ENCODE peak calls at places on chromosomes 2 and 18, in ten cellular contexts. S is activated naive CD4-positive, alpha-beta T cell treated with anti-CD3 and anti-CD28 coated beads for 36 hours; B is ELF-1; Z is activated CD8-positive, alpha-beta T cell treated with anti-CD3 and anti-CD28 coated beads for 36 hours; G is AG04450; X is iris pigment epithelial cell; P is AG08396; H is GF-D8; J is activated naive CD8-positive, alpha-beta T cell treated with anti-CD3 and anti-CD28 coated beads for 36 hours; O is endothelial cell. U is an unnamed sample.

GRCh38 chr2:187429989-187430388 is 18.1 kb downstream of the CALCRL start:
- DNase-seq in S (no peak), B (no peak), Z (no peak), G (no peak), X (peak; percentile 88), P (peak; percentile 7), H (no peak), J (no peak), O (no peak), U (peak; percentile 55)

GRCh38 chr2:189076572-189076971 is 102.4 kb downstream of the COL3A1 start:
- DNase-seq in S (no peak), B (no peak), Z (no peak), G (no peak), X (peak; percentile 79), P (no peak), H (no peak), J (no peak), O (no peak), U (no peak)

GRCh38 chr2:850429-850828 is 100.2 kb upstream of the SNTG2 start:
- DNase-seq in S (no peak), B (no peak), Z (no peak), G (no peak), X (no peak), P (no peak), H (no peak), J (no peak), O (no peak), U (no peak)

GRCh38 chr2:96893289-96894150 is 23.6 kb upstream of the SEMA4C start:
- DNase-seq in S (no peak), B (no peak), Z (no peak), G (no peak), X (no peak), P (no peak), H (no peak), J (no peak), O (no peak), U (no peak)

GRCh38 chr2:118224888-118225264 is 136.6 kb downstream of the INSIG2 start:
- DNase-seq in S (no peak), B (peak; percentile 41), Z (no peak), G (no peak), X (no peak), P (no peak), H (no peak), J (no peak), O (peak; percentile 15), U (no peak)

GRCh38 chr2:203934006-203934632 is 2.4 kb upstream of the ICOS start:
- DNase-seq in S (peak; percentile 78), B (no peak), Z (peak; percentile 81), G (no peak), X (no peak), P (no peak), H (no peak), J (peak; percentile 60), O (no peak), U (no peak)

GRCh38 chr2:68341583-68341982 is 21.8 kb upstream of the CNRIP1 start:
- DNase-seq in S (no peak), B (no peak), Z (no peak), G (no peak), X (no peak), P (no peak), H (no peak), J (no peak), O (no peak), U (no peak)

GRCh38 chr2:197958592-197958991 is 154.2 kb downstream of the PLCL1 start:
- DNase-seq in S (no peak), B (no peak), Z (no peak), G (no peak), X (no peak), P (no peak), H (no peak), J (no peak), O (no peak), U (no peak)

GRCh38 chr2:128787616-128788015 is 468.9 kb upstream of the HS6ST1 start:
- DNase-seq in S (no peak), B (no peak), Z (no peak), G (no peak), X (no peak), P (no peak), H (no peak), J (no peak), O (no peak), U (no peak)

GRCh38 chr2:29601872-29602271 is 319.5 kb downstream of the ALK start:
- DNase-seq in S (no peak), B (peak; percentile 20), Z (no peak), G (no peak), X (no peak), P (no peak), H (no peak), J (no peak), O (no peak), U (peak; percentile 30)

GRCh38 chr18:11178951-11179549 is 29.7 kb upstream of the PIEZO2 start:
- DNase-seq in S (no peak), B (no peak), Z (no peak), G (no peak), X (peak; percentile 53), P (no peak), H (no peak), J (no peak), O (no peak), U (no peak)

GRCh38 chr2:18829331-18829902 is 240.0 kb upstream of the NT5C1B start:
- DNase-seq in S (no peak), B (no peak), Z (no peak), G (peak; percentile 2), X (peak; percentile 72), P (peak; percentile 20), H (no peak), J (no peak), O (no peak), U (peak; percentile 76)

GRCh38 chr18:46554406-46554805 is 102.6 kb downstream of the LOXHD1 start:
- DNase-seq in S (no peak), B (no peak), Z (no peak), G (no peak), X (no peak), P (no peak), H (no peak), J (no peak), O (no peak), U (no peak)

GRCh38 chr2:151357359-151357758 is at the start of gene TNFAIP6:
- DNase-seq in S (no peak), B (no peak), Z (no peak), G (peak; percentile 82), X (peak; percentile 96), P (peak; percentile 71), H (no peak), J (no peak), O (no peak), U (peak; percentile 59)

GRCh38 chr2:46800625-46801024 is 115.0 kb downstream of the MCFD2 start:
- DNase-seq in S (no peak), B (no peak), Z (no peak), G (no peak), X (no peak), P (no peak), H (no peak), J (no peak), O (no peak), U (no peak)

GRCh38 chr18:67733094-67733493 is 216.6 kb upstream of the DSEL start:
- DNase-seq in S (no peak), B (no peak), Z (no peak), G (no peak), X (peak; percentile 94), P (peak; percentile 7), H (no peak), J (no peak), O (no peak), U (peak; percentile 83)

GRCh38 chr2:37570773-37571570 is 100.5 kb downstream of the CDC42EP3 start:
- DNase-seq in S (peak; percentile 60), B (peak; percentile 27), Z (peak; percentile 70), G (no peak), X (peak; percentile 94), P (peak; percentile 49), H (no peak), J (peak; percentile 30), O (no peak), U (peak; percentile 89)

GRCh38 chr2:128639693-128640092 is 321.0 kb upstream of the HS6ST1 start:
- DNase-seq in S (no peak), B (no peak), Z (no peak), G (no peak), X (no peak), P (no peak), H (no peak), J (no peak), O (no peak), U (no peak)

GRCh38 chr18:5145168-5145857 is 51.7 kb downstream of the AKAIN1 start:
- DNase-seq in S (no peak), B (no peak), Z (no peak), G (no peak), X (no peak), P (no peak), H (no peak), J (no peak), O (no peak), U (no peak)

GRCh38 chr2:186853871-186854435 is 5.0 kb upstream of the ZSWIM2 start:
- DNase-seq in S (no peak), B (no peak), Z (no peak), G (no peak), X (peak; percentile 35), P (no peak), H (no peak), J (no peak), O (no peak), U (peak; percentile 52)

GRCh38 chr2:238967978-238968360 is 120.1 kb downstream of the TWIST2 start:
- DNase-seq in S (no peak), B (no peak), Z (no peak), G (no peak), X (no peak), P (no peak), H (no peak), J (no peak), O (no peak), U (no peak)

GRCh38 chr2:151878655-151879563 is 50.7 kb upstream of the ARL5A start:
- DNase-seq in S (no peak), B (peak; percentile 9), Z (no peak), G (no peak), X (peak; percentile 39), P (no peak), H (peak; percentile 11), J (no peak), O (no peak), U (peak; percentile 18)

GRCh38 chr2:57753636-57754035 is 293.0 kb upstream of the VRK2 start:
- DNase-seq in S (no peak), B (no peak), Z (no peak), G (no peak), X (no peak), P (no peak), H (no peak), J (no peak), O (no peak), U (no peak)

GRCh38 chr2:235106874-235107639 is 155.2 kb downstream of the SH3BP4 start:
- DNase-seq in S (peak; percentile 49), B (peak; percentile 82), Z (peak; percentile 49), G (peak; percentile 43), X (peak; percentile 69), P (peak; percentile 81), H (no peak), J (no peak), O (peak; percentile 65), U (no peak)

GRCh38 chr2:31297751-31298150 is 63.8 kb downstream of the EHD3 start:
- DNase-seq in S (peak; percentile 27), B (no peak), Z (no peak), G (no peak), X (no peak), P (peak; percentile 47), H (no peak), J (no peak), O (no peak), U (peak; percentile 27)

GRCh38 chr2:190875881-190876280 is 4.7 kb upstream of the GLS start:
- DNase-seq in S (peak; percentile 59), B (no peak), Z (peak; percentile 48), G (no peak), X (no peak), P (no peak), H (no peak), J (no peak), O (no peak), U (no peak)

GRCh38 chr2:71559080-71559827 is 105.9 kb downstream of the DYSF start:
- DNase-seq in S (no peak), B (peak; percentile 41), Z (no peak), G (no peak), X (no peak), P (no peak), H (no peak), J (no peak), O (no peak), U (no peak)

GRCh38 chr2:96564563-96564962 is 28.0 kb downstream of the ARID5A start:
- DNase-seq in S (no peak), B (no peak), Z (no peak), G (no peak), X (no peak), P (no peak), H (no peak), J (no peak), O (no peak), U (no peak)

U was measured in foreskin keratinocyte.